ENCODE peak calls at places on chromosomes 13 and 19, in six cellular contexts. One of them, this sample, is unnamed.
A peak's percentile ranks its signal among the peaks of the same experiment; 100 is the strongest.

GRCh38 chr19:21197589-21198295 is 55.9 kb downstream of the ZNF431 start:
- DNase-seq in transverse colon: no peak
- DNase-seq in GM23338: no peak
- DNase-seq in prostate gland: no peak
- DNase-seq in upper lobe of left lung: no peak
- DNase-seq in H1: no peak
- DNase-seq in this sample: no peak

GRCh38 chr13:71587778-71588177 is 279.2 kb downstream of the DACH1 start:
- DNase-seq in GM23338: no peak
- DNase-seq in transverse colon: no peak
- DNase-seq in H1: no peak
- DNase-seq in upper lobe of left lung: no peak
- DNase-seq in prostate gland: no peak
- DNase-seq in this sample: no peak

GRCh38 chr13:76646946-76647345 is 239.3 kb downstream of the KCTD12 start:
- DNase-seq in prostate gland: no peak
- DNase-seq in upper lobe of left lung: no peak
- DNase-seq in H1: no peak
- DNase-seq in GM23338: no peak
- DNase-seq in transverse colon: no peak
- DNase-seq in this sample: no peak

GRCh38 chr13:35016362-35017148 is 74.5 kb downstream of the NBEA start:
- DNase-seq in H1: no peak
- DNase-seq in transverse colon: no peak
- DNase-seq in GM23338: no peak
- DNase-seq in upper lobe of left lung: no peak
- DNase-seq in prostate gland: no peak
- DNase-seq in this sample: no peak

GRCh38 chr13:112516218-112516617 is 71.7 kb downstream of the TUBGCP3 start:
- DNase-seq in transverse colon: no peak
- DNase-seq in H1: peak; percentile 20
- DNase-seq in GM23338: no peak
- DNase-seq in upper lobe of left lung: peak; percentile 32
- DNase-seq in prostate gland: no peak
- DNase-seq in this sample: no peak

GRCh38 chr19:5480427-5480836 is 25.2 kb downstream of the ZNRF4 start:
- DNase-seq in prostate gland: no peak
- DNase-seq in upper lobe of left lung: no peak
- DNase-seq in GM23338: peak; percentile 82
- DNase-seq in H1: peak; percentile 80
- DNase-seq in transverse colon: peak; percentile 26
- DNase-seq in this sample: no peak

GRCh38 chr13:77353980-77354379 is 27.1 kb upstream of the MYCBP2 start:
- DNase-seq in GM23338: no peak
- DNase-seq in transverse colon: no peak
- DNase-seq in upper lobe of left lung: no peak
- DNase-seq in prostate gland: no peak
- DNase-seq in H1: no peak
- DNase-seq in this sample: no peak

GRCh38 chr19:13014101-13014920 is 19.0 kb downstream of the NFIX start:
- DNase-seq in upper lobe of left lung: peak; percentile 83
- DNase-seq in H1: peak; percentile 71
- DNase-seq in prostate gland: no peak
- DNase-seq in GM23338: peak; percentile 70
- DNase-seq in transverse colon: no peak
- DNase-seq in this sample: no peak

GRCh38 chr13:30870049-30870884 is 35.8 kb upstream of the MEDAG start:
- DNase-seq in transverse colon: peak; percentile 55
- DNase-seq in prostate gland: no peak
- DNase-seq in upper lobe of left lung: no peak
- DNase-seq in GM23338: peak; percentile 82
- DNase-seq in H1: peak; percentile 67
- DNase-seq in this sample: peak; percentile 78

GRCh38 chr19:19485161-19485997 is 30.0 kb downstream of the TSSK6 start:
- DNase-seq in upper lobe of left lung: no peak
- DNase-seq in GM23338: no peak
- DNase-seq in H1: no peak
- DNase-seq in transverse colon: no peak
- DNase-seq in prostate gland: no peak
- DNase-seq in this sample: no peak

GRCh38 chr19:2050349-2050990 is 574 bp downstream of the MKNK2 start:
- DNase-seq in H1: no peak
- DNase-seq in transverse colon: no peak
- DNase-seq in upper lobe of left lung: peak; percentile 88
- DNase-seq in prostate gland: no peak
- DNase-seq in GM23338: no peak
- DNase-seq in this sample: no peak

GRCh38 chr13:56902276-56902675 is 238.4 kb upstream of the PRR20A start:
- DNase-seq in H1: no peak
- DNase-seq in upper lobe of left lung: peak; percentile 13
- DNase-seq in prostate gland: no peak
- DNase-seq in GM23338: no peak
- DNase-seq in transverse colon: no peak
- DNase-seq in this sample: no peak

GRCh38 chr19:53989600-53990533 is 1.6 kb upstream of the CACNG6 start:
- DNase-seq in H1: no peak
- DNase-seq in upper lobe of left lung: no peak
- DNase-seq in transverse colon: no peak
- DNase-seq in GM23338: peak; percentile 18
- DNase-seq in prostate gland: no peak
- DNase-seq in this sample: no peak

GRCh38 chr13:43522788-43523187 is 264.0 kb downstream of the ENOX1 start:
- DNase-seq in H1: no peak
- DNase-seq in transverse colon: no peak
- DNase-seq in prostate gland: no peak
- DNase-seq in upper lobe of left lung: no peak
- DNase-seq in GM23338: no peak
- DNase-seq in this sample: no peak

GRCh38 chr13:71829542-71829941 is 37.5 kb downstream of the DACH1 start:
- DNase-seq in GM23338: no peak
- DNase-seq in prostate gland: no peak
- DNase-seq in transverse colon: no peak
- DNase-seq in H1: no peak
- DNase-seq in upper lobe of left lung: no peak
- DNase-seq in this sample: no peak

GRCh38 chr13:26919311-26919710 is 158.7 kb upstream of the GPR12 start:
- DNase-seq in prostate gland: no peak
- DNase-seq in transverse colon: no peak
- DNase-seq in GM23338: no peak
- DNase-seq in upper lobe of left lung: no peak
- DNase-seq in H1: no peak
- DNase-seq in this sample: no peak

GRCh38 chr13:24664726-24665409 is 15.3 kb upstream of the ATP12A start:
- DNase-seq in H1: no peak
- DNase-seq in transverse colon: no peak
- DNase-seq in GM23338: no peak
- DNase-seq in prostate gland: no peak
- DNase-seq in upper lobe of left lung: no peak
- DNase-seq in this sample: no peak

GRCh38 chr13:94303644-94304174 is 175.8 kb downstream of the DCT start:
- DNase-seq in GM23338: peak; percentile 29
- DNase-seq in upper lobe of left lung: no peak
- DNase-seq in prostate gland: no peak
- DNase-seq in H1: no peak
- DNase-seq in transverse colon: no peak
- DNase-seq in this sample: no peak
- TF ChIP-seq POLR2AphosphoS5 in GM23338: no peak
- TF ChIP-seq POLR2AphosphoS5 in upper lobe of left lung: no peak
- TF ChIP-seq POLR2AphosphoS5 in prostate gland: no peak
- TF ChIP-seq POLR2AphosphoS5 in H1: no peak
- TF ChIP-seq POLR2AphosphoS5 in transverse colon: no peak
- TF ChIP-seq POLR2AphosphoS5 in this sample: no peak

GRCh38 chr13:107018285-107018684 is 450.3 kb upstream of the ARGLU1 start:
- DNase-seq in upper lobe of left lung: no peak
- DNase-seq in GM23338: no peak
- DNase-seq in transverse colon: no peak
- DNase-seq in H1: no peak
- DNase-seq in prostate gland: no peak
- DNase-seq in this sample: no peak
- H3K27ac ChIP-seq in upper lobe of left lung: no peak overlapping the region
- H3K27ac ChIP-seq in GM23338: no peak overlapping the region
- H3K27ac ChIP-seq in transverse colon: no peak overlapping the region
- H3K27ac ChIP-seq in H1: no peak overlapping the region
- H3K27ac ChIP-seq in prostate gland: no peak overlapping the region
- H3K27ac ChIP-seq in this sample: no peak overlapping the region

GRCh38 chr19:17205237-17206140 is 9.7 kb upstream of the USE1 start:
- DNase-seq in H1: peak; percentile 80
- DNase-seq in prostate gland: peak; percentile 46
- DNase-seq in transverse colon: peak; percentile 82
- DNase-seq in GM23338: peak; percentile 90
- DNase-seq in upper lobe of left lung: no peak
- DNase-seq in this sample: peak; percentile 60
- TF ChIP-seq CTCF in H1: peak; percentile 96
- TF ChIP-seq CTCF in prostate gland: no peak
- TF ChIP-seq CTCF in transverse colon: peak; percentile 82
- TF ChIP-seq CTCF in GM23338: peak; percentile 76
- TF ChIP-seq CTCF in upper lobe of left lung: peak; percentile 68
- TF ChIP-seq CTCF in this sample: peak; percentile 66

GRCh38 chr19:58009666-58010301 is 7.2 kb upstream of the ZNF606 start:
- DNase-seq in GM23338: peak; percentile 90
- DNase-seq in upper lobe of left lung: peak; percentile 93
- DNase-seq in transverse colon: peak; percentile 84
- DNase-seq in H1: no peak
- DNase-seq in prostate gland: peak; percentile 90
- DNase-seq in this sample: peak; percentile 93
- TF ChIP-seq POLR2AphosphoS5 in GM23338: no peak
- TF ChIP-seq POLR2AphosphoS5 in upper lobe of left lung: no peak
- TF ChIP-seq POLR2AphosphoS5 in transverse colon: peak; percentile 56
- TF ChIP-seq POLR2AphosphoS5 in H1: no peak
- TF ChIP-seq POLR2AphosphoS5 in prostate gland: peak; percentile 88
- TF ChIP-seq POLR2AphosphoS5 in this sample: peak; percentile 44

This sample was measured in breast epithelium.